ENCODE peak calls at places on chromosome 11, in nine cellular contexts. T, I, D, U, J, Y, V, P and X are unnamed samples.

GRCh38 chr11:65478411-65479183 is 20.2 kb upstream of the MALAT1 start:
- DNase-seq in Y (no peak), P (no peak), V (no peak), I (peak), D (no peak), T (no peak), J (no peak), U (no peak), X (no peak)

GRCh38 chr11:95505927-95506426 is 275.0 kb upstream of the SESN3 start:
- DNase-seq in Y (no peak), U (no peak), T (no peak), D (no peak), I (no peak), P (no peak), J (no peak), V (no peak), X (no peak)

GRCh38 chr11:48083427-48083826 is 103.1 kb downstream of the PTPRJ start:
- DNase-seq in D (no peak), J (no peak), I (no peak), T (no peak), Y (no peak), U (no peak), V (no peak), P (no peak), X (no peak)

GRCh38 chr11:95453616-95454118 is 222.7 kb upstream of the SESN3 start:
- DNase-seq in U (no peak), V (peak), I (peak), T (no peak), Y (peak), D (no peak), P (peak), J (no peak), X (no peak)

GRCh38 chr11:1057806-1058205 is 16.9 kb upstream of the MUC2 start:
- DNase-seq in D (no peak), P (no peak), T (no peak), Y (no peak), I (no peak), V (no peak), J (no peak), U (no peak), X (no peak)

GRCh38 chr11:130314184-130314748 is 451 bp downstream of the ZBTB44 start:
- DNase-seq in T (peak), V (peak), Y (peak), J (no peak), I (peak), D (peak), P (peak), U (peak), X (no peak)

GRCh38 chr11:10322830-10323792 is 18.2 kb downstream of the ADM start:
- DNase-seq in J (peak), D (peak), Y (peak), I (no peak), U (peak), P (peak), V (peak), T (no peak), X (no peak)

GRCh38 chr11:70399681-70400112 is 1.4 kb downstream of the CTTN start:
- DNase-seq in V (peak), U (peak), P (no peak), D (no peak), I (no peak), J (peak), Y (peak), T (no peak), X (no peak)

GRCh38 chr11:117468888-117469287 is 141.2 kb downstream of the CEP164 start:
- DNase-seq in T (no peak), P (peak), V (no peak), I (no peak), J (no peak), U (no peak), D (no peak), Y (no peak), X (no peak)

GRCh38 chr11:61973603-61974162 is 6.2 kb upstream of the FTH1 start:
- DNase-seq in D (no peak), Y (no peak), I (no peak), T (no peak), J (no peak), V (no peak), U (no peak), P (no peak), X (no peak)

GRCh38 chr11:131658952-131659351 is 288.5 kb downstream of the NTM start:
- DNase-seq in U (no peak), Y (no peak), P (no peak), I (no peak), V (no peak), T (no peak), D (no peak), J (no peak), X (no peak)

GRCh38 chr11:32071811-32072210 is 19.1 kb upstream of the RCN1 start:
- DNase-seq in V (peak), D (no peak), U (peak), J (no peak), P (no peak), Y (no peak), T (no peak), I (no peak), X (no peak)

GRCh38 chr11:124194696-124195418 is 11.7 kb downstream of the OR10D3 start:
- DNase-seq in D (peak), T (no peak), J (peak), Y (no peak), P (no peak), U (peak), V (peak), I (no peak), X (no peak)

GRCh38 chr11:72589802-72590761 is 84.1 kb downstream of the PDE2A start:
- DNase-seq in U (no peak), Y (no peak), T (peak), D (peak), P (no peak), J (no peak), V (no peak), I (no peak), X (no peak)

GRCh38 chr11:123137496-123138270 is 57.4 kb downstream of the CLMP start:
- DNase-seq in U (no peak), D (no peak), V (no peak), Y (peak), T (no peak), I (no peak), J (no peak), P (peak), X (no peak)

GRCh38 chr11:119803726-119804294 is 74.8 kb upstream of the NECTIN1 start:
- DNase-seq in T (no peak), J (no peak), Y (no peak), I (no peak), U (no peak), D (no peak), V (no peak), P (no peak), X (no peak)

GRCh38 chr11:128772814-128773213 is 78.9 kb downstream of the FLI1 start:
- DNase-seq in V (no peak), P (peak), T (peak), U (no peak), J (no peak), I (no peak), Y (no peak), D (no peak), X (no peak)

GRCh38 chr11:121508449-121508848 is 55.7 kb upstream of the SORL1-AS1 start:
- DNase-seq in I (no peak), U (no peak), Y (peak), D (peak), P (no peak), T (no peak), J (no peak), V (no peak), X (no peak)

GRCh38 chr11:86919557-86920210 is 35.5 kb downstream of the FZD4 start:
- DNase-seq in P (peak), V (peak), U (peak), I (no peak), J (no peak), Y (peak), T (no peak), D (no peak), X (no peak)

GRCh38 chr11:47881145-47881544 is 33.0 kb upstream of the NUP160 start:
- DNase-seq in J (no peak), T (no peak), I (no peak), U (no peak), D (no peak), P (no peak), V (no peak), Y (no peak), X (no peak)

GRCh38 chr11:942853-943252 is 17.2 kb downstream of the AP2A2 start:
- DNase-seq in J (no peak), Y (peak), U (no peak), I (no peak), D (no peak), P (no peak), V (no peak), T (no peak), X (no peak)

GRCh38 chr11:107655607-107656006 is 56.2 kb downstream of the SLN start:
- DNase-seq in P (no peak), J (no peak), U (no peak), T (no peak), Y (no peak), V (no peak), D (no peak), I (no peak), X (no peak)

GRCh38 chr11:47907499-47907898 is 59.3 kb upstream of the NUP160 start:
- DNase-seq in U (no peak), V (no peak), I (no peak), D (no peak), J (no peak), P (no peak), Y (no peak), T (no peak), X (no peak)

GRCh38 chr11:125587480-125587879 is 5.2 kb upstream of the STT3A start:
- DNase-seq in V (no peak), U (no peak), T (no peak), J (no peak), I (no peak), Y (no peak), D (no peak), P (no peak), X (no peak)

GRCh38 chr11:27179334-27179733 is 138.7 kb downstream of the BBOX1 start:
- DNase-seq in V (no peak), D (no peak), U (no peak), T (no peak), J (no peak), I (no peak), P (no peak), Y (no peak), X (no peak)

GRCh38 chr11:123239371-123240150 is 44.5 kb upstream of the CLMP start:
- DNase-seq in D (no peak), V (no peak), I (no peak), J (no peak), U (no peak), T (no peak), Y (no peak), P (no peak), X (no peak)

GRCh38 chr11:69101100-69101791 is 52.5 kb downstream of the TPCN2 start:
- DNase-seq in T (peak), J (peak), P (peak), Y (peak), V (peak), D (peak), I (peak), U (peak), X (no peak)

GRCh38 chr11:13834463-13834862 is 128.1 kb upstream of the SPON1 start:
- DNase-seq in J (no peak), I (no peak), D (no peak), T (no peak), V (no peak), P (no peak), Y (no peak), U (no peak), X (no peak)

GRCh38 chr11:119316729-119317591 is at the start of gene MCAM:
- DNase-seq in Y (peak), P (peak), I (peak), U (peak), J (no peak), T (no peak), V (peak), D (no peak), X (no peak)

GRCh38 chr11:117238221-117238620 is 5.8 kb downstream of the RNF214 start:
- DNase-seq in I (no peak), P (no peak), D (no peak), J (no peak), U (no peak), Y (no peak), V (no peak), T (no peak), X (no peak)

GRCh38 chr11:83573097-83573496 is 286.9 kb upstream of the CCDC90B start:
- DNase-seq in J (peak), V (no peak), Y (no peak), I (no peak), D (no peak), T (no peak), U (no peak), P (no peak), X (no peak)

GRCh38 chr11:119518746-119519382 is 95.9 kb upstream of the THY1 start:
- DNase-seq in U (peak), V (peak), I (no peak), P (no peak), D (no peak), Y (no peak), J (no peak), T (no peak), X (no peak)

GRCh38 chr11:61833478-61833877 is 5.4 kb downstream of the FADS2 start:
- DNase-seq in Y (no peak), P (no peak), V (no peak), D (no peak), U (no peak), T (no peak), J (no peak), I (no peak), X (no peak)

GRCh38 chr11:13831707-13832106 is 130.8 kb upstream of the SPON1 start:
- DNase-seq in V (no peak), P (peak), D (no peak), T (no peak), I (no peak), Y (no peak), U (no peak), J (no peak), X (no peak)

GRCh38 chr11:66686801-66687750 is 9.4 kb upstream of the RBM4B start:
- DNase-seq in D (no peak), I (no peak), J (no peak), T (no peak), V (no peak), P (no peak), Y (no peak), U (no peak), X (no peak)